ENCODE peak calls at places on chromosomes 4 and X, in seven cellular contexts. One of them, this sample, is unnamed.

GRCh38 chr4:53694666-53695065 is 103.4 kb upstream of the LNX1 start:
- DNase-seq in SK-N-SH: no peak
- DNase-seq in neural progenitor cell: no peak
- DNase-seq in psoas muscle: no peak
- DNase-seq in suprapubic skin: no peak
- DNase-seq in heart right ventricle: no peak
- DNase-seq in PC-3: no peak
- DNase-seq in this sample: no peak

GRCh38 chr4:101630319-101630986 is 160.1 kb upstream of the BANK1 start:
- DNase-seq in SK-N-SH: no peak
- DNase-seq in neural progenitor cell: no peak
- DNase-seq in psoas muscle: no peak
- DNase-seq in suprapubic skin: no peak
- DNase-seq in heart right ventricle: no peak
- DNase-seq in PC-3: no peak
- DNase-seq in this sample: no peak

GRCh38 chr4:14695411-14695810 is 306.9 kb upstream of the CPEB2 start:
- DNase-seq in SK-N-SH: no peak
- DNase-seq in neural progenitor cell: no peak
- DNase-seq in psoas muscle: no peak
- DNase-seq in suprapubic skin: no peak
- DNase-seq in heart right ventricle: no peak
- DNase-seq in PC-3: no peak
- DNase-seq in this sample: no peak

GRCh38 chr4:18227880-18228279 is 206.3 kb upstream of the LCORL start:
- DNase-seq in SK-N-SH: no peak
- DNase-seq in neural progenitor cell: no peak
- DNase-seq in psoas muscle: no peak
- DNase-seq in suprapubic skin: no peak
- DNase-seq in heart right ventricle: no peak
- DNase-seq in PC-3: no peak
- DNase-seq in this sample: peak; percentile 86

GRCh38 chrX:52577464-52578173 is 60.8 kb upstream of the XAGE1B start:
- DNase-seq in SK-N-SH: no peak
- DNase-seq in neural progenitor cell: no peak
- DNase-seq in psoas muscle: no peak
- DNase-seq in suprapubic skin: no peak
- DNase-seq in heart right ventricle: no peak
- DNase-seq in PC-3: no peak
- DNase-seq in this sample: no peak

GRCh38 chrX:56308726-56309125 is 76.6 kb downstream of the KLF8 start:
- DNase-seq in SK-N-SH: no peak
- DNase-seq in neural progenitor cell: no peak
- DNase-seq in psoas muscle: no peak
- DNase-seq in suprapubic skin: no peak
- DNase-seq in heart right ventricle: no peak
- DNase-seq in PC-3: no peak
- DNase-seq in this sample: no peak

GRCh38 chr4:108466936-108467902 is 153.2 kb upstream of the RPL34 start:
- DNase-seq in SK-N-SH: no peak
- DNase-seq in neural progenitor cell: no peak
- DNase-seq in psoas muscle: no peak
- DNase-seq in suprapubic skin: no peak
- DNase-seq in heart right ventricle: no peak
- DNase-seq in PC-3: peak; percentile 46
- DNase-seq in this sample: peak; percentile 35

GRCh38 chrX:70434914-70435586 is 9.6 kb upstream of the DLG3 start:
- DNase-seq in SK-N-SH: no peak
- DNase-seq in neural progenitor cell: peak; percentile 10
- DNase-seq in psoas muscle: peak; percentile 78
- DNase-seq in suprapubic skin: no peak
- DNase-seq in heart right ventricle: peak; percentile 31
- DNase-seq in PC-3: no peak
- DNase-seq in this sample: no peak

GRCh38 chr4:160580581-160580980 is 1477.7 kb downstream of the RAPGEF2 start:
- DNase-seq in SK-N-SH: no peak
- DNase-seq in neural progenitor cell: no peak
- DNase-seq in psoas muscle: no peak
- DNase-seq in suprapubic skin: no peak
- DNase-seq in heart right ventricle: no peak
- DNase-seq in PC-3: no peak
- DNase-seq in this sample: no peak

GRCh38 chr4:36399762-36400353 is 118.4 kb downstream of the DTHD1 start:
- DNase-seq in SK-N-SH: no peak
- DNase-seq in neural progenitor cell: peak; percentile 15
- DNase-seq in psoas muscle: no peak
- DNase-seq in suprapubic skin: no peak
- DNase-seq in heart right ventricle: no peak
- DNase-seq in PC-3: peak; percentile 53
- DNase-seq in this sample: peak; percentile 14

GRCh38 chr4:4837316-4837715 is 22.1 kb upstream of the MSX1 start:
- DNase-seq in SK-N-SH: no peak
- DNase-seq in neural progenitor cell: no peak
- DNase-seq in psoas muscle: no peak
- DNase-seq in suprapubic skin: no peak
- DNase-seq in heart right ventricle: no peak
- DNase-seq in PC-3: peak; percentile 4
- DNase-seq in this sample: no peak

GRCh38 chr4:186027405-186027804 is 41.6 kb upstream of the TLR3 start:
- DNase-seq in SK-N-SH: no peak
- DNase-seq in neural progenitor cell: no peak
- DNase-seq in psoas muscle: no peak
- DNase-seq in suprapubic skin: no peak
- DNase-seq in heart right ventricle: no peak
- DNase-seq in PC-3: no peak
- DNase-seq in this sample: no peak

GRCh38 chrX:28177202-28177601 is 196.0 kb upstream of the DCAF8L1 start:
- DNase-seq in SK-N-SH: peak; percentile 21
- DNase-seq in neural progenitor cell: peak; percentile 59
- DNase-seq in psoas muscle: no peak
- DNase-seq in suprapubic skin: no peak
- DNase-seq in heart right ventricle: no peak
- DNase-seq in PC-3: peak; percentile 57
- DNase-seq in this sample: peak; percentile 47

GRCh38 chrX:111568817-111569216 is 57.4 kb downstream of the SERTM2 start:
- DNase-seq in SK-N-SH: no peak
- DNase-seq in neural progenitor cell: no peak
- DNase-seq in psoas muscle: no peak
- DNase-seq in suprapubic skin: no peak
- DNase-seq in heart right ventricle: no peak
- DNase-seq in PC-3: no peak
- DNase-seq in this sample: no peak

GRCh38 chr4:28686618-28687017 is 1826.0 kb downstream of the STIM2 start:
- DNase-seq in SK-N-SH: peak; percentile 19
- DNase-seq in neural progenitor cell: peak; percentile 63
- DNase-seq in psoas muscle: no peak
- DNase-seq in suprapubic skin: no peak
- DNase-seq in heart right ventricle: peak; percentile 9
- DNase-seq in PC-3: peak; percentile 60
- DNase-seq in this sample: peak; percentile 80

GRCh38 chrX:68840256-68840655 is 11.4 kb downstream of the EFNB1 start:
- DNase-seq in SK-N-SH: no peak
- DNase-seq in neural progenitor cell: no peak
- DNase-seq in psoas muscle: no peak
- DNase-seq in suprapubic skin: no peak
- DNase-seq in heart right ventricle: no peak
- DNase-seq in PC-3: no peak
- DNase-seq in this sample: no peak

GRCh38 chr4:137738377-137738990 is 206.2 kb upstream of the PCDH18 start:
- DNase-seq in SK-N-SH: no peak
- DNase-seq in neural progenitor cell: no peak
- DNase-seq in psoas muscle: no peak
- DNase-seq in suprapubic skin: no peak
- DNase-seq in heart right ventricle: no peak
- DNase-seq in PC-3: no peak
- DNase-seq in this sample: no peak

GRCh38 chrX:151336809-151337208 is 60.2 kb upstream of the VMA21 start:
- DNase-seq in SK-N-SH: no peak
- DNase-seq in neural progenitor cell: no peak
- DNase-seq in psoas muscle: no peak
- DNase-seq in suprapubic skin: no peak
- DNase-seq in heart right ventricle: no peak
- DNase-seq in PC-3: no peak
- DNase-seq in this sample: no peak

GRCh38 chr4:107155366-107155765 is 119.3 kb upstream of the DKK2 start:
- DNase-seq in SK-N-SH: no peak
- DNase-seq in neural progenitor cell: no peak
- DNase-seq in psoas muscle: no peak
- DNase-seq in suprapubic skin: no peak
- DNase-seq in heart right ventricle: no peak
- DNase-seq in PC-3: no peak
- DNase-seq in this sample: no peak

GRCh38 chrX:57821703-57822375 is 88.4 kb downstream of the ZXDA start:
- DNase-seq in SK-N-SH: peak; percentile 25
- DNase-seq in neural progenitor cell: peak; percentile 54
- DNase-seq in psoas muscle: no peak
- DNase-seq in suprapubic skin: no peak
- DNase-seq in heart right ventricle: no peak
- DNase-seq in PC-3: peak; percentile 75
- DNase-seq in this sample: peak; percentile 22

GRCh38 chr4:11487876-11488545 is 59.3 kb upstream of the HS3ST1 start:
- DNase-seq in SK-N-SH: no peak
- DNase-seq in neural progenitor cell: no peak
- DNase-seq in psoas muscle: no peak
- DNase-seq in suprapubic skin: no peak
- DNase-seq in heart right ventricle: no peak
- DNase-seq in PC-3: peak; percentile 71
- DNase-seq in this sample: no peak

GRCh38 chrX:32530802-32531403 is 680.4 kb downstream of the DMD start:
- DNase-seq in SK-N-SH: no peak
- DNase-seq in neural progenitor cell: peak; percentile 79
- DNase-seq in psoas muscle: no peak
- DNase-seq in suprapubic skin: no peak
- DNase-seq in heart right ventricle: no peak
- DNase-seq in PC-3: peak; percentile 55
- DNase-seq in this sample: peak; percentile 12
- H3K4me3 ChIP-seq in SK-N-SH: peak overlapping the region; percentile 34
- H3K4me3 ChIP-seq in neural progenitor cell: peak overlapping the region; percentile 30
- H3K4me3 ChIP-seq in psoas muscle: no peak overlapping the region
- H3K4me3 ChIP-seq in suprapubic skin: no peak overlapping the region
- H3K4me3 ChIP-seq in heart right ventricle: no peak overlapping the region
- H3K4me3 ChIP-seq in PC-3: peak overlapping the region; percentile 38
- H3K4me3 ChIP-seq in this sample: no peak overlapping the region

DNA sequence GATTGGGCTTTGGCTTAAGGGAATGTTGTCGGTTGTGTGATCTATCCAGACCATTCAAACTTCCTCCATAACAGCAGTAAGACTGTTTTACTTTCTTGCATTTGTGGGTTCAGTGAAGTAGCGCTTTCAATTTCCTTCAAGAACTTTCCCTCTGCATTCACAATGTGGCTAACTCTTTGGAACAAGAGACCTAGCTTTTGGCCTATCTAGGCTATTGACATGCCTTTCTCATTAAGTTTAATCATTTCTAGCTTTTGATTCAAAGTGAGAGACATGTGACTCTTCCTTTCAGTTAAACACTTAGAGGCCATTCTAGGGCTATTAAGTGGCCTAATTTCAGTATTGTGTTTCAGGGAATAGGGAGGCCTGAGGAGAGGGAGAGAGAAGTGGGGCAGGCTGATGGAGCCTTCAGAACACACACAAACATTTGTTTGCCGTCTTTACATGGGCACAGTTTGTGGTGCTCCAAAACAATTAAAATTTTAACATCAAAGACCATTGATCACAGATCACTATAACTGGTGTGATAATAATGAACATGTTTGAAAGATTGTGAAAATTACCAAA is 34.1 kb downstream of the ADH5 start:
- DNase-seq in SK-N-SH: no peak
- DNase-seq in neural progenitor cell: no peak
- DNase-seq in psoas muscle: no peak
- DNase-seq in suprapubic skin: no peak
- DNase-seq in heart right ventricle: no peak
- DNase-seq in PC-3: no peak
- DNase-seq in this sample: no peak
- H3K36me3 ChIP-seq in SK-N-SH: peaks cover 53% of the 10 kb centered on the region
- H3K36me3 ChIP-seq in neural progenitor cell: peaks cover 15% of the 10 kb centered on the region
- H3K36me3 ChIP-seq in psoas muscle: peaks cover 11% of the 10 kb centered on the region
- H3K36me3 ChIP-seq in suprapubic skin: peaks cover 54% of the 10 kb centered on the region
- H3K36me3 ChIP-seq in heart right ventricle: no peaks in the 10 kb centered on the region
- H3K36me3 ChIP-seq in PC-3: peaks cover 23% of the 10 kb centered on the region
- H3K36me3 ChIP-seq in this sample: peaks cover 67% of the 10 kb centered on the region

GRCh38 chr4:6137747-6138135 is 62.6 kb downstream of the JAKMIP1 start:
- DNase-seq in SK-N-SH: no peak
- DNase-seq in neural progenitor cell: no peak
- DNase-seq in psoas muscle: no peak
- DNase-seq in suprapubic skin: no peak
- DNase-seq in heart right ventricle: no peak
- DNase-seq in PC-3: no peak
- DNase-seq in this sample: no peak

GRCh38 chr4:6137027-6137746 is 63.2 kb downstream of the JAKMIP1 start:
- DNase-seq in SK-N-SH: no peak
- DNase-seq in neural progenitor cell: no peak
- DNase-seq in psoas muscle: no peak
- DNase-seq in suprapubic skin: no peak
- DNase-seq in heart right ventricle: no peak
- DNase-seq in PC-3: no peak
- DNase-seq in this sample: no peak

DNA sequence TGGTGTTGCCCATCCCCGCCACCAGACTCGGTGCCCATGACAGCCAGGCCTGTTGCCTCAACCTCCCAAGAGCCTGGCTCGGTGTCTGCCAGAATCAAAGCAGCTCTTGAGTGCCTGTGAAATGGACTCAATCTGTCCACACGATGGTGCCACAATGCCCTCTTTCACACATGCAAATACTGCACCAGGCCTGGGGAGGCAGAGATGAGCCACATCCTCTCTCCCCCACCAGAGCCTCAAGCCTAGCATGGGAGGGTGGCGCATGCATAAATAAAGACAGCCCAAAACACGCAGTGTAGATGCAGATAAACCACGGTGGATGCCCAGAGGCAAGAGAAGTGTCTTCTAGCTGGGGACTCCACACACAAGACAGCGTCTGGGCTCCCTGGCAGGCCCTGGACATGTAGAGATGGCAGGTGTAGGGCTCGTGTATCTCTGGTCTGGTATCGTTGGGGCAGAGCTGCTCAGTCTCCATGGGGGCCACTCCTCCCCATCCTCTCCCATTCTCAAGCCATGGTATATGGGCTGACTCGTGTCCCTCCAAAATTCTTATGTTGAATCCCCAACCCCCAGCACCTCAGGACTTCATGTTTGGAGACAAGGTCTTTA is 65.6 kb downstream of the JAKMIP1 start:
- DNase-seq in SK-N-SH: no peak
- DNase-seq in neural progenitor cell: no peak
- DNase-seq in psoas muscle: no peak
- DNase-seq in suprapubic skin: no peak
- DNase-seq in heart right ventricle: no peak
- DNase-seq in PC-3: peak; percentile 32
- DNase-seq in this sample: peak; percentile 68
- TF ChIP-seq CTCF in SK-N-SH: no peak
- TF ChIP-seq CTCF in neural progenitor cell: peak; percentile 33
- TF ChIP-seq CTCF in psoas muscle: no peak
- TF ChIP-seq CTCF in suprapubic skin: no peak
- TF ChIP-seq CTCF in heart right ventricle: no peak
- TF ChIP-seq CTCF in PC-3: peak; percentile 58
- TF ChIP-seq CTCF in this sample: peak; percentile 92

DNA sequence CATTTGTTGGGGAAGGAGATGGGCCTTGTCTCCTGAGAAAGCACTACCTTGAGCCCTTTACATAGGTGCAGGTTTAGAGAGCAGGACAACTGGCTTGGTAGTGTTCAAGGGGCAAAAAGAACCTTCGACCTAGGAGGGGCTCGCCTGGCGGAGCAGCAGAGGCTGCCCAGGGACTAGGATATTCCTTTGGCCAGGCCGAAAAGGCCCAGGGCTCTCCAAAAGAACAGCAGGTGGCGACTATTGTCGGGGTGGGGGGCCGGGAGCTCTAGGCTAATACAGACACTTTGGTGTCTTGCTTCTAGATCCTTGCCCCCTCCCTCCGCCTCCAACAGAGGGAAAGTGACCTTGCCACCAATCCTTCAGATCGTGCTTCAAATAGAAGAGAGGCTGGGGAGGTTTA is 7.1 kb upstream of the POU3F4 start:
- DNase-seq in SK-N-SH: no peak
- DNase-seq in neural progenitor cell: peak; percentile 34
- DNase-seq in psoas muscle: no peak
- DNase-seq in suprapubic skin: no peak
- DNase-seq in heart right ventricle: no peak
- DNase-seq in PC-3: no peak
- DNase-seq in this sample: no peak
- H3K4me3 ChIP-seq in SK-N-SH: no peak overlapping the region
- H3K4me3 ChIP-seq in neural progenitor cell: no peak overlapping the region
- H3K4me3 ChIP-seq in psoas muscle: no peak overlapping the region
- H3K4me3 ChIP-seq in suprapubic skin: no peak overlapping the region
- H3K4me3 ChIP-seq in heart right ventricle: no peak overlapping the region
- H3K4me3 ChIP-seq in PC-3: no peak overlapping the region
- H3K4me3 ChIP-seq in this sample: no peak overlapping the region